ENCODE peak calls at places on chromosomes 12 and 14, in six cellular contexts. One of them, this sample, is unnamed. For H3K4me1, the result is how much of the 10 kb centered on the place peaks cover.

GRCh38 chr14:38900887-38901286 is 202.1 kb downstream of the SEC23A start:
- DNase-seq in heart left ventricle: no peak
- DNase-seq in spleen: no peak
- DNase-seq in A549: no peak
- DNase-seq in vagina: no peak
- DNase-seq in cardiac muscle cell: no peak
- DNase-seq in this sample: no peak

GRCh38 chr12:130041983-130042812 is 120.1 kb upstream of the FZD10 start:
- DNase-seq in A549: no peak
- DNase-seq in cardiac muscle cell: peak
- DNase-seq in spleen: peak
- DNase-seq in vagina: no peak
- DNase-seq in heart left ventricle: no peak
- DNase-seq in this sample: no peak

GRCh38 chr12:120797677-120798642 is 72.3 kb downstream of the ACADS start:
- DNase-seq in vagina: no peak
- DNase-seq in A549: no peak
- DNase-seq in spleen: no peak
- DNase-seq in cardiac muscle cell: no peak
- DNase-seq in heart left ventricle: no peak
- DNase-seq in this sample: no peak

GRCh38 chr12:92134638-92135274 is 10.9 kb downstream of the BTG1 start:
- DNase-seq in heart left ventricle: no peak
- DNase-seq in A549: no peak
- DNase-seq in spleen: no peak
- DNase-seq in cardiac muscle cell: no peak
- DNase-seq in vagina: no peak
- DNase-seq in this sample: no peak

GRCh38 chr14:20469890-20470858 is 968 bp downstream of the PNP start:
- DNase-seq in vagina: no peak
- DNase-seq in heart left ventricle: peak
- DNase-seq in A549: peak
- DNase-seq in spleen: peak
- DNase-seq in cardiac muscle cell: peak
- DNase-seq in this sample: peak

GRCh38 chr12:124188561-124189405 is 106.1 kb upstream of the RFLNA start:
- DNase-seq in vagina: no peak
- DNase-seq in heart left ventricle: no peak
- DNase-seq in spleen: peak
- DNase-seq in A549: no peak
- DNase-seq in cardiac muscle cell: no peak
- DNase-seq in this sample: peak

GRCh38 chr14:36524874-36525745 is 5.1 kb upstream of the NKX2-1 start:
- DNase-seq in heart left ventricle: no peak
- DNase-seq in cardiac muscle cell: peak
- DNase-seq in spleen: no peak
- DNase-seq in A549: peak
- DNase-seq in vagina: no peak
- DNase-seq in this sample: no peak

GRCh38 chr12:42892702-42893101 is 303.2 kb upstream of the PRICKLE1 start:
- DNase-seq in vagina: no peak
- DNase-seq in heart left ventricle: no peak
- DNase-seq in spleen: no peak
- DNase-seq in A549: no peak
- DNase-seq in cardiac muscle cell: no peak
- DNase-seq in this sample: no peak

GRCh38 chr14:68948686-68949085 is 30.4 kb downstream of the ACTN1 start:
- DNase-seq in vagina: no peak
- DNase-seq in cardiac muscle cell: no peak
- DNase-seq in A549: no peak
- DNase-seq in spleen: peak
- DNase-seq in heart left ventricle: no peak
- DNase-seq in this sample: no peak

GRCh38 chr12:121800694-121801600 is 2.9 kb upstream of the SETD1B start:
- DNase-seq in A549: peak
- DNase-seq in spleen: peak
- DNase-seq in cardiac muscle cell: peak
- DNase-seq in vagina: no peak
- DNase-seq in heart left ventricle: peak
- DNase-seq in this sample: peak

GRCh38 chr12:32671930-32672785 is 6.9 kb upstream of the DNM1L start:
- DNase-seq in cardiac muscle cell: peak
- DNase-seq in heart left ventricle: no peak
- DNase-seq in vagina: no peak
- DNase-seq in A549: peak
- DNase-seq in spleen: no peak
- DNase-seq in this sample: peak

GRCh38 chr12:124191024-124191359 is 103.9 kb upstream of the RFLNA start:
- DNase-seq in vagina: no peak
- DNase-seq in spleen: no peak
- DNase-seq in heart left ventricle: no peak
- DNase-seq in cardiac muscle cell: no peak
- DNase-seq in A549: peak
- DNase-seq in this sample: peak

GRCh38 chr12:76706761-76707160 is 57.2 kb upstream of the ZDHHC17 start:
- DNase-seq in cardiac muscle cell: no peak
- DNase-seq in vagina: no peak
- DNase-seq in spleen: no peak
- DNase-seq in heart left ventricle: no peak
- DNase-seq in A549: no peak
- DNase-seq in this sample: no peak

GRCh38 chr12:31896514-31897039 is 62.6 kb upstream of the RESF1 start:
- DNase-seq in cardiac muscle cell: no peak
- DNase-seq in spleen: peak
- DNase-seq in vagina: no peak
- DNase-seq in A549: no peak
- DNase-seq in heart left ventricle: no peak
- DNase-seq in this sample: no peak

GRCh38 chr12:89469361-89469760 is 55.2 kb downstream of the GALNT4 start:
- DNase-seq in vagina: no peak
- DNase-seq in heart left ventricle: no peak
- DNase-seq in spleen: no peak
- DNase-seq in cardiac muscle cell: no peak
- DNase-seq in A549: no peak
- DNase-seq in this sample: no peak

GRCh38 chr14:68544150-68544892 is 248.5 kb downstream of the ZFP36L1 start:
- DNase-seq in spleen: no peak
- DNase-seq in vagina: no peak
- DNase-seq in cardiac muscle cell: no peak
- DNase-seq in heart left ventricle: no peak
- DNase-seq in A549: no peak
- DNase-seq in this sample: no peak

GRCh38 chr14:75578099-75578785 is at the start of gene FLVCR2:
- DNase-seq in heart left ventricle: peak
- DNase-seq in spleen: peak
- DNase-seq in cardiac muscle cell: peak
- DNase-seq in A549: peak
- DNase-seq in vagina: no peak
- DNase-seq in this sample: peak

GRCh38 chr12:77736219-77736965 is 94.3 kb upstream of the NAV3 start:
- DNase-seq in cardiac muscle cell: no peak
- DNase-seq in heart left ventricle: no peak
- DNase-seq in A549: peak
- DNase-seq in vagina: no peak
- DNase-seq in spleen: no peak
- DNase-seq in this sample: no peak

GRCh38 chr12:54684636-54685630 is 36.8 kb upstream of the DCD start:
- DNase-seq in A549: no peak
- DNase-seq in heart left ventricle: no peak
- DNase-seq in vagina: no peak
- DNase-seq in spleen: no peak
- DNase-seq in cardiac muscle cell: no peak
- DNase-seq in this sample: no peak

GRCh38 chr14:104426771-104427125 is 152.8 kb upstream of the C14orf180 start:
- DNase-seq in spleen: no peak
- DNase-seq in heart left ventricle: no peak
- DNase-seq in vagina: no peak
- DNase-seq in A549: no peak
- DNase-seq in cardiac muscle cell: no peak
- DNase-seq in this sample: no peak

GRCh38 chr14:22460461-22461195 is 128.4 kb downstream of the DAD1 start:
- DNase-seq in cardiac muscle cell: no peak
- DNase-seq in heart left ventricle: no peak
- DNase-seq in spleen: no peak
- DNase-seq in A549: no peak
- DNase-seq in vagina: no peak
- DNase-seq in this sample: no peak

GRCh38 chr12:100253437-100253836 is 13.4 kb downstream of the DEPDC4 start:
- DNase-seq in spleen: no peak
- DNase-seq in vagina: no peak
- DNase-seq in A549: no peak
- DNase-seq in heart left ventricle: no peak
- DNase-seq in cardiac muscle cell: no peak
- DNase-seq in this sample: no peak

GRCh38 chr12:4714879-4715278 is 5.3 kb upstream of the GALNT8 start:
- DNase-seq in heart left ventricle: no peak
- DNase-seq in vagina: no peak
- DNase-seq in cardiac muscle cell: no peak
- DNase-seq in A549: no peak
- DNase-seq in spleen: no peak
- DNase-seq in this sample: no peak

GRCh38 chr14:102883028-102883953 is 39.2 kb upstream of the AMN start:
- DNase-seq in cardiac muscle cell: no peak
- DNase-seq in A549: no peak
- DNase-seq in spleen: no peak
- DNase-seq in heart left ventricle: no peak
- DNase-seq in vagina: no peak
- DNase-seq in this sample: no peak
- H3K4me3 ChIP-seq in cardiac muscle cell: no peak
- H3K4me3 ChIP-seq in A549: no peak
- H3K4me3 ChIP-seq in spleen: no peak
- H3K4me3 ChIP-seq in heart left ventricle: no peak
- H3K4me3 ChIP-seq in vagina: no peak
- H3K4me3 ChIP-seq in this sample: no peak

GRCh38 chr14:61766136-61766535 is 3.9 kb downstream of the SNAPC1 start:
- DNase-seq in spleen: no peak
- DNase-seq in A549: no peak
- DNase-seq in vagina: no peak
- DNase-seq in cardiac muscle cell: no peak
- DNase-seq in heart left ventricle: no peak
- DNase-seq in this sample: no peak
- H3K27ac ChIP-seq in spleen: no peak
- H3K27ac ChIP-seq in A549: no peak
- H3K27ac ChIP-seq in vagina: peak
- H3K27ac ChIP-seq in cardiac muscle cell: peak
- H3K27ac ChIP-seq in heart left ventricle: no peak
- H3K27ac ChIP-seq in this sample: no peak

GRCh38 chr12:125249066-125249824 is 184.0 kb downstream of the AACS start:
- DNase-seq in cardiac muscle cell: no peak
- DNase-seq in A549: no peak
- DNase-seq in vagina: no peak
- DNase-seq in heart left ventricle: no peak
- DNase-seq in spleen: no peak
- DNase-seq in this sample: peak
- H3K4me1 ChIP-seq in cardiac muscle cell: under half
- H3K4me1 ChIP-seq in A549: under half
- H3K4me1 ChIP-seq in vagina: under half
- H3K4me1 ChIP-seq in heart left ventricle: under half
- H3K4me1 ChIP-seq in spleen: under half
- H3K4me1 ChIP-seq in this sample: under half

GRCh38 chr14:100688598-100689499 is 37.8 kb upstream of the DLK1 start:
- DNase-seq in heart left ventricle: no peak
- DNase-seq in cardiac muscle cell: no peak
- DNase-seq in A549: peak
- DNase-seq in spleen: no peak
- DNase-seq in vagina: no peak
- DNase-seq in this sample: no peak
- H3K4me3 ChIP-seq in heart left ventricle: no peak
- H3K4me3 ChIP-seq in cardiac muscle cell: no peak
- H3K4me3 ChIP-seq in A549: no peak
- H3K4me3 ChIP-seq in spleen: no peak
- H3K4me3 ChIP-seq in vagina: no peak
- H3K4me3 ChIP-seq in this sample: no peak

This sample was measured in SJCRH30.